ENCODE peak calls at places on chromosomes 1 and 21, in four cellular contexts. One of them, this sample, is unnamed.

GRCh38 chr21:45404726-45405270 is at the start of gene COL18A1:
- DNase-seq in Panc1: no peak
- DNase-seq in H1: no peak
- DNase-seq in HCT116: no peak
- DNase-seq in this sample: peak

GRCh38 chr21:38036016-38036415 is 119.8 kb upstream of the KCNJ6 start:
- DNase-seq in HCT116: no peak
- DNase-seq in Panc1: no peak
- DNase-seq in H1: no peak
- DNase-seq in this sample: no peak

GRCh38 chr1:113109908-113110554 is 37.0 kb downstream of the LRIG2 start:
- DNase-seq in H1: no peak
- DNase-seq in Panc1: no peak
- DNase-seq in HCT116: no peak
- DNase-seq in this sample: no peak

GRCh38 chr1:109112056-109112651 is 1.8 kb upstream of the ELAPOR1 start:
- DNase-seq in HCT116: no peak
- DNase-seq in H1: no peak
- DNase-seq in Panc1: no peak
- DNase-seq in this sample: peak

GRCh38 chr21:44065428-44065827 is 41.8 kb upstream of the PWP2 start:
- DNase-seq in Panc1: no peak
- DNase-seq in HCT116: no peak
- DNase-seq in H1: no peak
- DNase-seq in this sample: no peak

GRCh38 chr1:24441996-24442668 is 26.5 kb downstream of the NIPAL3 start:
- DNase-seq in HCT116: no peak
- DNase-seq in Panc1: no peak
- DNase-seq in H1: no peak
- DNase-seq in this sample: no peak

GRCh38 chr1:150876111-150876434 is 326 bp downstream of the ARNT start:
- DNase-seq in H1: peak
- DNase-seq in Panc1: no peak
- DNase-seq in HCT116: peak
- DNase-seq in this sample: peak

GRCh38 chr1:230977781-230978490 is 725 bp downstream of the TTC13 start:
- DNase-seq in HCT116: peak
- DNase-seq in Panc1: no peak
- DNase-seq in H1: no peak
- DNase-seq in this sample: peak

GRCh38 chr1:109151146-109151545 is 37.2 kb downstream of the ELAPOR1 start:
- DNase-seq in Panc1: no peak
- DNase-seq in HCT116: peak
- DNase-seq in H1: peak
- DNase-seq in this sample: peak

GRCh38 chr1:44420535-44420934 is 15.5 kb downstream of the RNF220 start:
- DNase-seq in H1: no peak
- DNase-seq in HCT116: no peak
- DNase-seq in Panc1: no peak
- DNase-seq in this sample: no peak

GRCh38 chr1:44423706-44424546 is 18.9 kb downstream of the RNF220 start:
- DNase-seq in H1: no peak
- DNase-seq in HCT116: no peak
- DNase-seq in Panc1: no peak
- DNase-seq in this sample: no peak

GRCh38 chr1:44422161-44422560 is 17.1 kb downstream of the RNF220 start:
- DNase-seq in Panc1: no peak
- DNase-seq in H1: no peak
- DNase-seq in HCT116: no peak
- DNase-seq in this sample: no peak

GRCh38 chr1:44421374-44422028 is 16.4 kb downstream of the RNF220 start:
- DNase-seq in HCT116: no peak
- DNase-seq in H1: no peak
- DNase-seq in Panc1: no peak
- DNase-seq in this sample: no peak

GRCh38 chr1:44425327-44426082 is 20.4 kb downstream of the RNF220 start:
- DNase-seq in Panc1: no peak
- DNase-seq in H1: no peak
- DNase-seq in HCT116: no peak
- DNase-seq in this sample: no peak
- TF ChIP-seq SIN3A in Panc1: no peak
- TF ChIP-seq SIN3A in H1: no peak
- TF ChIP-seq SIN3A in HCT116: no peak
- TF ChIP-seq SIN3A in this sample: no peak

GRCh38 chr1:10940451-10940804 is 72.0 kb upstream of the TARDBP start:
- DNase-seq in Panc1: no peak
- DNase-seq in HCT116: no peak
- DNase-seq in H1: no peak
- DNase-seq in this sample: no peak

GRCh38 chr1:10940838-10941237 is 71.6 kb upstream of the TARDBP start:
- DNase-seq in H1: no peak
- DNase-seq in HCT116: no peak
- DNase-seq in Panc1: no peak
- DNase-seq in this sample: no peak

GRCh38 chr1:10942542-10942912 is 69.9 kb upstream of the TARDBP start:
- DNase-seq in HCT116: no peak
- DNase-seq in Panc1: no peak
- DNase-seq in H1: no peak
- DNase-seq in this sample: no peak

GRCh38 chr1:10943041-10943440 is 69.4 kb upstream of the TARDBP start:
- DNase-seq in Panc1: no peak
- DNase-seq in HCT116: no peak
- DNase-seq in H1: no peak
- DNase-seq in this sample: no peak

GRCh38 chr1:10941891-10942541 is 70.4 kb upstream of the TARDBP start:
- DNase-seq in HCT116: no peak
- DNase-seq in Panc1: peak
- DNase-seq in H1: no peak
- DNase-seq in this sample: peak
- TF ChIP-seq SIN3A in HCT116: no peak
- TF ChIP-seq SIN3A in Panc1: no peak
- TF ChIP-seq SIN3A in H1: no peak
- TF ChIP-seq SIN3A in this sample: no peak

GRCh38 chr1:213783273-213783672 is 204.5 kb upstream of the PROX1 start:
- DNase-seq in HCT116: no peak
- DNase-seq in Panc1: no peak
- DNase-seq in H1: no peak
- DNase-seq in this sample: no peak
- TF ChIP-seq SIN3A in HCT116: no peak
- TF ChIP-seq SIN3A in Panc1: no peak
- TF ChIP-seq SIN3A in H1: no peak
- TF ChIP-seq SIN3A in this sample: no peak

GRCh38 chr21:35256468-35256988 is 207.4 kb upstream of the RUNX1 start:
- DNase-seq in HCT116: peak
- DNase-seq in Panc1: peak
- DNase-seq in H1: no peak
- DNase-seq in this sample: no peak
- TF ChIP-seq SIN3A in HCT116: peak
- TF ChIP-seq SIN3A in Panc1: no peak
- TF ChIP-seq SIN3A in H1: no peak
- TF ChIP-seq SIN3A in this sample: no peak

GRCh38 chr1:8987881-8988617 is 38.2 kb downstream of the SLC2A7 start:
- DNase-seq in HCT116: no peak
- DNase-seq in Panc1: no peak
- DNase-seq in H1: no peak
- DNase-seq in this sample: peak
- TF ChIP-seq SIN3A in HCT116: no peak
- TF ChIP-seq SIN3A in Panc1: no peak
- TF ChIP-seq SIN3A in H1: no peak
- TF ChIP-seq SIN3A in this sample: no peak

GRCh38 chr1:199160521-199161318 is 521.9 kb downstream of the PTPRC start:
- DNase-seq in HCT116: no peak
- DNase-seq in H1: no peak
- DNase-seq in Panc1: no peak
- DNase-seq in this sample: no peak

GRCh38 chr1:199161319-199161680 is 522.5 kb downstream of the PTPRC start:
- DNase-seq in H1: no peak
- DNase-seq in HCT116: no peak
- DNase-seq in Panc1: no peak
- DNase-seq in this sample: no peak

GRCh38 chr1:199155166-199156033 is 516.6 kb downstream of the PTPRC start:
- DNase-seq in HCT116: no peak
- DNase-seq in Panc1: no peak
- DNase-seq in H1: no peak
- DNase-seq in this sample: no peak

GRCh38 chr1:199161766-199162303 is 523.0 kb downstream of the PTPRC start:
- DNase-seq in Panc1: no peak
- DNase-seq in HCT116: no peak
- DNase-seq in H1: no peak
- DNase-seq in this sample: no peak

DNA sequence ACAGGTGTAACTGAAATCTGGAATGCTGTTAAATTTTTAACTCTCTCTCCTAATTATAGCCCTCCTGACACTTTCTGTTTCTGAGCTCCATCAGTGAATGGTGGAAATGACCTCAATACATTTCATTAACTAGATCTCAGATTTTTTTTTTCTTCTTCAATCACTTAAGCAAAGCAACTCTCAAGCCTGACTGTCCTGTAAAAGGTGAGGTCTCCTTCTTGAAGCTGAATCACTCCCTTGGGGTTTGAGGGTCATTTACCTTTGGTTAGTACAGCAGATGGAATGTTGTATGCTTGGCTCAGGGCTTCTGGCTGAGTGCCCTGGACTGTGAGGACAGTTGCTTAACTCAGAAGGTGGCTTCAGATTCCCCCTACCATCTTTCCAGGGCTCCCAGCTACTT is 518.7 kb downstream of the PTPRC start:
- DNase-seq in HCT116: peak
- DNase-seq in Panc1: no peak
- DNase-seq in H1: no peak
- DNase-seq in this sample: no peak
- TF ChIP-seq SIN3A in HCT116: no peak
- TF ChIP-seq SIN3A in Panc1: no peak
- TF ChIP-seq SIN3A in H1: no peak
- TF ChIP-seq SIN3A in this sample: no peak

DNA sequence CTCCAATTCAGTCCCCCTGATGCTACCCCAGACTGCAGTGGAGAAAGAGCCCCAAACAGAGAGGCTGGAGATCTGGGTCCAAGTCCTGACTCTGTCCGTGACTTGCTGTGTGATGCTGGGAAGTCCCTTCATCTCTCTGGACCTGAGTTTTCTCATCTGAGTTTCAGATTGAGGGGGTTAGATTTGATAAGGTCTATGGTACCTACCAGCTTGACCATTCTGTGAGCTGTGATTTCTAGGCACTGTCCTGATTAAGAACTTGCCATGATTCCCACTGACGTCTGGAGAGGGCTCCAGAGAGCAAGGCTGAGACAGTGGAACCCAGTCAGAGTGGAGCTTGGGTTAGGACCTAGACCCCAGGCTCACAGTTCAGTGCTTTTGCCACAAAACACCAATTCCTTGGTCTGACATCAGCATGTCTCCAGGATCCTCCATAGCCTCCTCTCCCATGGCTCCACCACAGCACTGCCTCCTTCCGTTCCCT is 43.8 kb upstream of the DMBX1 start:
- DNase-seq in HCT116: no peak
- DNase-seq in H1: no peak
- DNase-seq in Panc1: no peak
- DNase-seq in this sample: peak
- TF ChIP-seq SIN3A in HCT116: no peak
- TF ChIP-seq SIN3A in H1: no peak
- TF ChIP-seq SIN3A in Panc1: no peak
- TF ChIP-seq SIN3A in this sample: no peak

DNA sequence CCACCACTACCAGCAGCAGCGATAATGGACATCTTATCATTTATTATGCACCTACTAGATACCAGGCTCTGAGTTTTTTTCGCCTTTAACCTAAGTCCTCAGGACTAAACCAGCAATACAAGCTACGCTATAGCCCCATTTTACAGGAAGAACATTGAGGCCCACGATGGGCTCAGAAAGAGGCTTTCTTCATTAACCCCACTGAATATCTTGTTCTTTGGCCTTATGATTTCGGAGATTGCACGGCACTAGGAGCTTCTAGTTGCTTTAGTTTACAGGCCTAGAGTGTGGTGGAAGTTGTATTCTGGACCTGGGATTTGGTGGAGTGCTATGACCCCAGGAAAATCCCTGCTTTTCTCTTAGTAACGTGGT is 1.5 kb downstream of the SESN2 start:
- DNase-seq in Panc1: no peak
- DNase-seq in H1: no peak
- DNase-seq in HCT116: no peak
- DNase-seq in this sample: no peak
- TF ChIP-seq SIN3A in Panc1: no peak
- TF ChIP-seq SIN3A in H1: no peak
- TF ChIP-seq SIN3A in HCT116: no peak
- TF ChIP-seq SIN3A in this sample: no peak

GRCh38 chr1:187517508-187517907 is 688.8 kb downstream of the PLA2G4A start:
- DNase-seq in Panc1: no peak
- DNase-seq in HCT116: no peak
- DNase-seq in H1: no peak
- DNase-seq in this sample: no peak
- TF ChIP-seq SIN3A in Panc1: no peak
- TF ChIP-seq SIN3A in HCT116: no peak
- TF ChIP-seq SIN3A in H1: no peak
- TF ChIP-seq SIN3A in this sample: no peak

This sample was measured in K562.